ENCODE peak calls at places on chromosomes 5 and 9, in six cellular contexts. H is hepatocyte, S is fibroblast of pulmonary artery, A is A549, O is GM23248, M is IMR-90. Y is an unnamed sample.

GRCh38 chr9:134972140-134972539 is 54.4 kb upstream of the FCN1 start:
- DNase-seq in A (no peak), M (no peak), H (no peak), O (no peak), S (no peak), Y (no peak)

GRCh38 chr5:1859099-1859498 is 23.6 kb downstream of the IRX4 start:
- DNase-seq in S (no peak), H (no peak), M (no peak), A (no peak), O (no peak), Y (no peak)

GRCh38 chr9:113409481-113409880 is 994 bp downstream of the POLE3 start:
- DNase-seq in O (peak), H (no peak), S (no peak), A (no peak), M (no peak), Y (no peak)

GRCh38 chr9:82254646-82255367 is 266.2 kb downstream of the SPATA31D1 start:
- DNase-seq in S (no peak), A (no peak), O (peak), M (peak), H (no peak), Y (no peak)

GRCh38 chr5:174044855-174045254 is 651 bp upstream of the NSG2 start:
- DNase-seq in A (no peak), O (no peak), H (no peak), S (no peak), M (no peak), Y (no peak)

GRCh38 chr5:111735829-111736228 is 21.2 kb downstream of the NREP start:
- DNase-seq in M (peak), H (peak), A (no peak), O (peak), S (peak), Y (peak)

GRCh38 chr9:130713286-130713975 is 19.9 kb downstream of the EXOSC2 start:
- DNase-seq in S (peak), M (peak), H (peak), A (no peak), O (peak), Y (no peak)

GRCh38 chr5:115418788-115419187 is 122.3 kb upstream of the CCDC112 start:
- DNase-seq in A (no peak), O (no peak), M (no peak), H (peak), S (no peak), Y (no peak)

GRCh38 chr5:96627792-96628191 is 34.4 kb upstream of the CAST start:
- DNase-seq in O (no peak), A (peak), S (no peak), M (no peak), H (no peak), Y (no peak)

GRCh38 chr5:171509467-171509866 is 90.0 kb downstream of the FGF18 start:
- DNase-seq in H (no peak), A (no peak), S (no peak), O (no peak), M (no peak), Y (no peak)

DNA sequence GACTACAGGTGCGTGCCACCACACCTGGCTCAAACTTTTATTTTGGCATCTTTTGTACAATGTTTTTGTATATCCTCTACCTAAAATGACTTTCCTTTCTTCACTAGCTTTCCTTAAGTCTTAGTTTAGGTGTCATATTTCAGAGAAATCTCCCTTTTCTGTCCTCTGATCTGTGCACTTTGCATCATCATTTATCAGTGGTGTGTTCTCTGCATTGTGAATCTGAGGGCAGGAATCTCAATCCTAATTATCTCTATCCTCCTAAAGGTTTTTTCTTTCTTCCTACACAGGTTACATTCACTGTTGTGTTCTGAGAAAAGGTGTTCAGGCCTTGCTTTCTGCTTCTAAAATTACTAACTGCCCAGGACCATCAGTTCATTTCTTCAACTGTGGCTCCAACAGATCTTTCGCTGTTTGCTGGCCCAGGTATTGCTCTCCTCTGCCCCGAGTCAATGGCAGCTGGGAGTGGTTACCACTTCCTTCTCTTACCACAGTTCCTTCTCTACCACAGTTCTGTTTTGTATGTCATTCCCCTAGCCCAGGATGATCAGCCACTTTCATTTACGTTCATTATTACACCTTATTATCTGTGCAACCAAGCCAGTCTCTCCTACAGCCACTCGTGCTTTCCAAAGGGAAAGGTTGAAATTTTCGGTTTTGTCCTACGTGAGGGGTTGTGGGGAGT is 14.0 kb downstream of the TGFBR1 start:
- DNase-seq in H (no peak), S (no peak), O (no peak), A (no peak), M (no peak), Y (no peak)
- H3K4me3 ChIP-seq in H (no peak), S (no peak), O (no peak), A (no peak), M (no peak), Y (no peak)

DNA sequence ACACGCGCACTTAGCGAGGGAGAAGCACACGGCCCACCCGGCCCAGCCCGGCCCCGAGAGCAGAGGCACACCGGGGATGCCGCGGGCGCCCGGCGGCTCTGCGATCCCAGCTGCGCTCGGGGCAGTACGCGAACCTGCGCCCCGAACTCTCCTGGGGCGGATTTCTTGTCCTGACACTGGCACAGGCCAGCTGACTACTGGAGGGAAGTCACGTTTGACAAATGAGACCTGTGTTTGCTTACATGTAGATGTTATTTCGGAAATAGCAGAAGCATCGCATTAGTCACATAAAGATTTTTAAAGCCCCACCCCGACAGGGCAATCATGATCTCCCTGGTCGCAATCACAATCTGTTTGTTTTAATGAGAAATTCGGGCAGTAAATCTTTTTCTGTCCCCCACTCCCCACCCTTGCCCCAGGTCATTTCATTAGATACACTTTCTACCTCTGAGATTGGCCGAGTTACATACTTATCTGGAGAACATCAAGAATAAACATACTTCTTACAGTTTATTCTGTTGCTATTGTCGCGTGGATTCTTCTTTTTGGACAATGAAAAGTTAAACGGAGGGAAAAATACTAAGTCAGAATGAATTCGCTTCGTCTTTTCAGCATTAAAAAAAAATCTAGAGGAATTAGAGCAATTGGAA is 518.9 kb downstream of the CTNND2 start:
- DNase-seq in S (no peak), H (peak), O (peak), A (no peak), M (no peak), Y (no peak)
- H3K4me3 ChIP-seq in S (no peak), H (peak), O (no peak), A (peak), M (no peak), Y (peak)

DNA sequence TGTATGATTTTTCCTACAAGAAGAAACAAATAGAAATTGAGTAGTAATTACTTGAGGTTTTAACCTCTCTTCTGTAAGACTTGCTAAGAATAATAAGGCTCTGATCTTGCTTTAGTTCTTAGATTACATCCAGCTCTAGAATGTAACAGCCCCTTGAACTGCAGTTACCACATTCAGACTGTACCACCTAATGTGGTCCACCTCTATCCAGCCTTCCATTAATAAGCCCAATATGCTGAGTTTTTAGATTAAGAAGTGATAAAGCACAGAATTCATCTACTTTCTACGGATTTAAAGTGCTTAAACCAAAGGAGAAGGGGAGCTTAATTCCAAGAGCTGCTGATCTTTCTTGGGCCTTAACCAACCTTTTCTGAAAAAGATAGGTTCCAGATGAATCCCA is 131.6 kb downstream of the ZNF608 start:
- DNase-seq in H (no peak), M (no peak), O (no peak), A (no peak), S (no peak), Y (no peak)
- H3K4me3 ChIP-seq in H (no peak), M (no peak), O (no peak), A (no peak), S (no peak), Y (no peak)

GRCh38 chr5:149641000-149641576 is 59.8 kb downstream of the ARHGEF37 start:
- DNase-seq in A (no peak), M (peak), S (peak), H (peak), O (peak), Y (no peak)
- H3K4me3 ChIP-seq in A (no peak), M (no peak), S (no peak), H (no peak), O (no peak), Y (no peak)

DNA sequence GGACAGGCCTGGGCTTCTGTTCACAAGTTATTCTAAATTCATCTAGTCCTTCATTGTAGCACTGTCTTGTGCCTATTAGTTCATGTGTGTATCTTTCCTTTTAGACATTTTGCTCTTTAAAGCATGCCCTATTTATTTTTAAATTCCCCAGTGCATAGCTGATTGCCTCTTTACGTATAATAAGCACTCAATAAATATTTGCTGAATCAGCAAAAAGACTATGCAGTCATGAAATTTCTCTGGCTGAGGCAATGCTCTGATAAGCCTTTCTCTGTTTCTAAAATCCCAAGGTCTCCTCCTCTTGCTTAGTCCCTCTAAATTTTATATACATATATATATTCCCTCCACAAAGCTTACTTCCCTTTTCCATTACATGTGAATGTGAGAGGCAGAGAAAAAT is 315.9 kb upstream of the PCSK5 start:
- DNase-seq in A (no peak), S (no peak), O (no peak), M (no peak), H (no peak), Y (no peak)
- H3K4me3 ChIP-seq in A (no peak), S (no peak), O (no peak), M (no peak), H (no peak), Y (no peak)

GRCh38 chr9:72949918-72950325 is 2.9 kb downstream of the ALDH1A1 start:
- DNase-seq in H (no peak), M (no peak), S (no peak), O (no peak), A (no peak), Y (no peak)

GRCh38 chr9:72947987-72948465 is 4.8 kb downstream of the ALDH1A1 start:
- DNase-seq in O (no peak), A (no peak), S (no peak), H (no peak), M (no peak), Y (no peak)

GRCh38 chr9:72946821-72947220 is 6.0 kb downstream of the ALDH1A1 start:
- DNase-seq in M (no peak), S (no peak), O (no peak), A (no peak), H (no peak), Y (no peak)

GRCh38 chr9:72951043-72951442 is 1.8 kb downstream of the ALDH1A1 start:
- DNase-seq in S (no peak), A (no peak), O (no peak), M (no peak), H (no peak), Y (no peak)

GRCh38 chr9:72948906-72949582 is 3.8 kb downstream of the ALDH1A1 start:
- DNase-seq in O (no peak), A (no peak), M (no peak), H (no peak), S (no peak), Y (no peak)
- H3K4me3 ChIP-seq in O (no peak), A (peak), M (no peak), H (no peak), S (no peak), Y (no peak)

GRCh38 chr9:94866770-94867169 is 140.3 kb downstream of the AOPEP start:
- DNase-seq in A (no peak), O (peak), S (no peak), M (peak), H (no peak), Y (no peak)
- H3K4me3 ChIP-seq in A (no peak), O (peak), S (no peak), M (no peak), H (no peak), Y (no peak)

DNA sequence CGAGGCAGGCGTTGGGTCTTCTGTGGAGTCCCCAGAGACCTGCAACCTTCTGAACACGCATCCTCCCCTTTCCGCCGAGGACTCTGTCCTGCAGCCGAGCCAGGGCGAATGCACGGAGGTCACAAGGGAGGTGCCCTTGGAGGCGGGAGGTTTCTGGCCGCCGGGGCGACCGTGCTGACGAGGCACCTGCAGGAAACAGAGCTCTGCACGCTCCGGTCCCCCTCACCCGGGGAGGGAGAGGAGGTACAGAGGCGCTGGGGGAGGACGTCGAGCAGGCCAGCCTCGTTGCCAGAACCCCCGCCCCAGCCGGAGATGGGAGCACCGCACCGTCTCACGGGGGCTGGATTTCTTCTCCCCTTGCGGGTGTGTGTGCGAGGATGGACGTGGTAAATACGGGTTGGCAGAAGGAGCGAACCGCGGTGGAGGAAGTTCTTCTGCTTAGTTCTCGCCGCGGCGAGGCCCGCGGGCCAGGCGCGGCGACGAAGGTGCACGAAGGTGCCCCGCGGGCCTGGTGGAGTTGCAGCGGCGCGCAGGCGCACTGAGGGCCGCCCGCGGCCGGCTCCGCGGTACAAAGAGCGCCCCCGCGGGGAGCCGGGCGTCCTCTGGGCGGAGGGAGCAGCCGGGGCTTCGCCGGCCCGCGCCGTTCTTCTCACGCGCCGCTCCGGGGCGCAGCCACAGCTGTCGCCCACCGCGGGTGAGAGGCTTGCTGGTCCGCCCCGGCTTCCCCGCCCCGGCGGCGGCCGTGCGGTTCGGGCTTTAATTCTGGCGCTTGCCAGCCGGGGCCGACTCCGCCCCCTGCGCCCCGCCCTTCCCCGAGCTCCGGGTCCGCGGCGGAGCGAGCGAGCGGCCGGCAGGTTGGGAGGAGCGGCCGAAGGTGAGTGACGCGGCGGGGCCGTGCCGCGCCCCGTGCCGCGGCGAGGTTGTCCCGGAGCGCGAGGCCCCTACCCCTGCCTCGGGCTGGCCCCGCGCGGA is 289.5 kb downstream of the DOCK8 start:
- DNase-seq in A (peak), O (peak), M (peak), S (peak), H (peak), Y (peak)
- H3K4me3 ChIP-seq in A (peak), O (peak), M (peak), S (peak), H (peak), Y (peak)